ENCODE peak calls at places on chromosomes 4 and X, in nine cellular contexts. One of them, this sample, is unnamed.

GRCh38 chr4:111666826-111667360 is 478.4 kb upstream of the FAM241A start:
- DNase-seq in uterus: no peak
- DNase-seq in fibroblast of lung: no peak
- DNase-seq in body of pancreas: no peak
- DNase-seq in tibial nerve: no peak
- DNase-seq in K562: no peak
- DNase-seq in left lung: no peak
- DNase-seq in IMR-90: no peak
- DNase-seq in heart left ventricle: no peak
- DNase-seq in this sample: no peak

GRCh38 chr4:109207060-109207459 is 95.4 kb downstream of the COL25A1 start:
- DNase-seq in heart left ventricle: no peak
- DNase-seq in tibial nerve: no peak
- DNase-seq in uterus: no peak
- DNase-seq in fibroblast of lung: peak; percentile 90
- DNase-seq in left lung: no peak
- DNase-seq in IMR-90: peak; percentile 71
- DNase-seq in K562: no peak
- DNase-seq in body of pancreas: no peak
- DNase-seq in this sample: no peak

GRCh38 chrX:41332408-41332987 is 1.5 kb upstream of the DDX3X start:
- DNase-seq in uterus: no peak
- DNase-seq in heart left ventricle: peak; percentile 42
- DNase-seq in IMR-90: peak; percentile 44
- DNase-seq in tibial nerve: no peak
- DNase-seq in K562: no peak
- DNase-seq in fibroblast of lung: peak; percentile 61
- DNase-seq in left lung: no peak
- DNase-seq in body of pancreas: no peak
- DNase-seq in this sample: no peak

GRCh38 chr4:12679217-12679616 is 804.9 kb downstream of the RAB28 start:
- DNase-seq in uterus: no peak
- DNase-seq in heart left ventricle: no peak
- DNase-seq in K562: no peak
- DNase-seq in fibroblast of lung: no peak
- DNase-seq in IMR-90: no peak
- DNase-seq in body of pancreas: no peak
- DNase-seq in left lung: no peak
- DNase-seq in tibial nerve: no peak
- DNase-seq in this sample: no peak

GRCh38 chr4:71229477-71230257 is 109.2 kb upstream of the SLC4A4 start:
- DNase-seq in K562: peak; percentile 23
- DNase-seq in tibial nerve: no peak
- DNase-seq in uterus: no peak
- DNase-seq in left lung: no peak
- DNase-seq in fibroblast of lung: peak; percentile 50
- DNase-seq in heart left ventricle: no peak
- DNase-seq in body of pancreas: peak; percentile 35
- DNase-seq in IMR-90: peak; percentile 81
- DNase-seq in this sample: no peak

GRCh38 chr4:130288576-130288975 is 1192.6 kb downstream of the C4orf33 start:
- DNase-seq in tibial nerve: no peak
- DNase-seq in heart left ventricle: no peak
- DNase-seq in body of pancreas: no peak
- DNase-seq in uterus: no peak
- DNase-seq in left lung: no peak
- DNase-seq in IMR-90: no peak
- DNase-seq in fibroblast of lung: no peak
- DNase-seq in K562: no peak
- DNase-seq in this sample: no peak

GRCh38 chr4:125765936-125766335 is 451.2 kb downstream of the FAT4 start:
- DNase-seq in fibroblast of lung: peak; percentile 13
- DNase-seq in left lung: no peak
- DNase-seq in tibial nerve: no peak
- DNase-seq in IMR-90: peak; percentile 61
- DNase-seq in uterus: no peak
- DNase-seq in heart left ventricle: no peak
- DNase-seq in body of pancreas: no peak
- DNase-seq in K562: no peak
- DNase-seq in this sample: no peak

GRCh38 chr4:141905751-141906150 is 269.4 kb downstream of the IL15 start:
- DNase-seq in uterus: no peak
- DNase-seq in body of pancreas: no peak
- DNase-seq in left lung: no peak
- DNase-seq in K562: no peak
- DNase-seq in heart left ventricle: no peak
- DNase-seq in IMR-90: peak; percentile 80
- DNase-seq in tibial nerve: no peak
- DNase-seq in fibroblast of lung: peak; percentile 85
- DNase-seq in this sample: no peak

GRCh38 chr4:73019462-73020047 is 50.0 kb downstream of the COX18 start:
- DNase-seq in fibroblast of lung: peak; percentile 31
- DNase-seq in IMR-90: peak; percentile 47
- DNase-seq in heart left ventricle: no peak
- DNase-seq in tibial nerve: peak; percentile 32
- DNase-seq in K562: peak; percentile 24
- DNase-seq in uterus: no peak
- DNase-seq in left lung: no peak
- DNase-seq in body of pancreas: peak; percentile 14
- DNase-seq in this sample: no peak

GRCh38 chr4:25667931-25668557 is 12.4 kb downstream of the SLC34A2 start:
- DNase-seq in uterus: no peak
- DNase-seq in tibial nerve: no peak
- DNase-seq in left lung: no peak
- DNase-seq in body of pancreas: no peak
- DNase-seq in heart left ventricle: no peak
- DNase-seq in K562: no peak
- DNase-seq in IMR-90: no peak
- DNase-seq in fibroblast of lung: peak; percentile 67
- DNase-seq in this sample: no peak

GRCh38 chrX:150365051-150365952 is 2.2 kb downstream of the MAMLD1 start:
- DNase-seq in uterus: peak; percentile 69
- DNase-seq in left lung: peak; percentile 84
- DNase-seq in tibial nerve: peak; percentile 54
- DNase-seq in K562: peak; percentile 54
- DNase-seq in fibroblast of lung: peak; percentile 58
- DNase-seq in heart left ventricle: peak; percentile 68
- DNase-seq in IMR-90: peak; percentile 50
- DNase-seq in body of pancreas: peak; percentile 75
- DNase-seq in this sample: no peak

GRCh38 chr4:138499627-138500026 is 257.5 kb upstream of the SLC7A11 start:
- DNase-seq in IMR-90: no peak
- DNase-seq in tibial nerve: no peak
- DNase-seq in left lung: no peak
- DNase-seq in K562: no peak
- DNase-seq in uterus: no peak
- DNase-seq in heart left ventricle: no peak
- DNase-seq in fibroblast of lung: no peak
- DNase-seq in body of pancreas: peak; percentile 19
- DNase-seq in this sample: no peak

GRCh38 chr4:158783775-158784174 is 14.9 kb downstream of the FNIP2 start:
- DNase-seq in fibroblast of lung: peak; percentile 71
- DNase-seq in body of pancreas: no peak
- DNase-seq in K562: no peak
- DNase-seq in heart left ventricle: no peak
- DNase-seq in tibial nerve: no peak
- DNase-seq in left lung: no peak
- DNase-seq in IMR-90: peak; percentile 76
- DNase-seq in uterus: no peak
- DNase-seq in this sample: no peak

GRCh38 chr4:74426101-74426500 is 18.8 kb upstream of the AREG start:
- DNase-seq in IMR-90: peak; percentile 91
- DNase-seq in heart left ventricle: no peak
- DNase-seq in uterus: no peak
- DNase-seq in fibroblast of lung: peak; percentile 36
- DNase-seq in tibial nerve: no peak
- DNase-seq in left lung: no peak
- DNase-seq in K562: no peak
- DNase-seq in body of pancreas: no peak
- DNase-seq in this sample: no peak

GRCh38 chr4:187301923-187302322 is 578.3 kb upstream of the FAT1 start:
- DNase-seq in heart left ventricle: no peak
- DNase-seq in body of pancreas: no peak
- DNase-seq in fibroblast of lung: peak; percentile 18
- DNase-seq in tibial nerve: no peak
- DNase-seq in IMR-90: no peak
- DNase-seq in left lung: no peak
- DNase-seq in K562: no peak
- DNase-seq in uterus: no peak
- DNase-seq in this sample: no peak

GRCh38 chrX:31331928-31332327 is 260.1 kb upstream of the FTHL17 start:
- DNase-seq in tibial nerve: no peak
- DNase-seq in IMR-90: no peak
- DNase-seq in uterus: no peak
- DNase-seq in left lung: no peak
- DNase-seq in heart left ventricle: peak; percentile 30
- DNase-seq in body of pancreas: no peak
- DNase-seq in fibroblast of lung: no peak
- DNase-seq in K562: no peak
- DNase-seq in this sample: no peak

GRCh38 chr4:27210874-27211428 is 350.3 kb downstream of the STIM2 start:
- DNase-seq in fibroblast of lung: no peak
- DNase-seq in body of pancreas: no peak
- DNase-seq in tibial nerve: no peak
- DNase-seq in heart left ventricle: no peak
- DNase-seq in left lung: no peak
- DNase-seq in IMR-90: no peak
- DNase-seq in uterus: no peak
- DNase-seq in K562: no peak
- DNase-seq in this sample: no peak

GRCh38 chr4:8427761-8428287 is 12.7 kb downstream of the ACOX3 start:
- DNase-seq in uterus: no peak
- DNase-seq in heart left ventricle: peak; percentile 67
- DNase-seq in K562: no peak
- DNase-seq in tibial nerve: peak; percentile 23
- DNase-seq in fibroblast of lung: peak; percentile 68
- DNase-seq in body of pancreas: peak; percentile 46
- DNase-seq in IMR-90: peak; percentile 33
- DNase-seq in left lung: no peak
- DNase-seq in this sample: no peak

DNA sequence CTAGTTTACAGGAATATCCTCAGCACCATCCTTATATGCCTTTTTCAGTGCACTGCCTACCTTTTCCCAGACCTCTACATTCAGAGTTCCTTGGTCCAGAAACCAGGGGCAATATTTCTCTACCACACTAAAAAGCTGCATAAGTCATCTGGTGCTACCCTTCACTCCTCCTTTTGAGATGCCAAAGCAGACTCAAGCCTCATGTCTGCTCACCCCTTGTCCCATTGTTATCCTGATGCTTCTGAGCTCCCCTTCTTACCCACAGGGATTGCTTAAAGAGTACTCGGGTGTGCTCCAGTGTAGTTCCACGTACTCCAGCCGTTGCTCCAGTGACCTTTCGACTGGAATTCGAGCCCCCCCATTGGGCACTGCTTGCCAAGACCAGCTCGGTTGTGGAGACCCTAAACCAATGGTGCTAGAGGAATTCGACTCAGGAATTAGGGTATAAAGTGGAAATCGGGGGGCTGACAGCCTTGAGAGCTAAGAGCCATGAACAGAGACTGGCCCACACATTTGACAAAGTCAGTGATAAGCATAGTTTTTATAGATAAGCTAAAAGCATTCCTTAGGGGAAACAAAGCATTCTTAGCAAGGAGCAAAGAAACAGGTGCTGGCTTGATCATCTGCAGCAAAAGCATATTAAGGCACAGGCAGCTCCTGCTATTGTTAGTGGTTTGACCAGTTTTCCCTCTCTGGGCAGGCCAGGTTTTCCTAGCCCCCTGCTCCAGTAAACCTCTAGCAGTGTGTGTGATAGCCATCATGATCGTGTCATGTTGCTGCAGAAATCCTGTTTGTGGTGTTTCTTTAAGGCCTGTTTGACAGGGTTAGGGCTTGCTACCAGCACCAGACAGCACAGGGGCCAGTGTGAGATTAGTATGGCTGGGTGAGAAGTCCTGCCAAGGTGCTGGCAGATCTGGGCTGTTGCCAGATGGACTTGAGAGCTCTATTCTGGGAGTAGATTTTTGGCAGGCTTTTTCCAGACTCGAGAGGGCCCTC is 57.5 kb upstream of the WDR1 start:
- DNase-seq in K562: no peak
- DNase-seq in uterus: peak; percentile 26
- DNase-seq in left lung: no peak
- DNase-seq in IMR-90: no peak
- DNase-seq in body of pancreas: peak; percentile 70
- DNase-seq in fibroblast of lung: no peak
- DNase-seq in tibial nerve: no peak
- DNase-seq in heart left ventricle: peak; percentile 87
- DNase-seq in this sample: no peak
- H3K27ac ChIP-seq in K562: peak overlapping the region; percentile 93
- H3K27ac ChIP-seq in uterus: peak overlapping the region; percentile 63
- H3K27ac ChIP-seq in left lung: no peak overlapping the region
- H3K27ac ChIP-seq in IMR-90: no peak overlapping the region
- H3K27ac ChIP-seq in body of pancreas: no peak overlapping the region
- H3K27ac ChIP-seq in fibroblast of lung: no peak overlapping the region
- H3K27ac ChIP-seq in tibial nerve: no peak overlapping the region
- H3K27ac ChIP-seq in heart left ventricle: peak overlapping the region; percentile 80
- H3K27ac ChIP-seq in this sample: no peak overlapping the region

GRCh38 chrX:10576777-10577444 is 43.5 kb downstream of the MID1 start:
- DNase-seq in uterus: no peak
- DNase-seq in K562: no peak
- DNase-seq in heart left ventricle: no peak
- DNase-seq in fibroblast of lung: no peak
- DNase-seq in left lung: no peak
- DNase-seq in body of pancreas: no peak
- DNase-seq in IMR-90: no peak
- DNase-seq in tibial nerve: no peak
- DNase-seq in this sample: no peak
- H3K4me3 ChIP-seq in uterus: no peak overlapping the region
- H3K4me3 ChIP-seq in K562: no peak overlapping the region
- H3K4me3 ChIP-seq in heart left ventricle: peak overlapping the region; percentile 34
- H3K4me3 ChIP-seq in fibroblast of lung: no peak overlapping the region
- H3K4me3 ChIP-seq in left lung: no peak overlapping the region
- H3K4me3 ChIP-seq in body of pancreas: no peak overlapping the region
- H3K4me3 ChIP-seq in IMR-90: no peak overlapping the region
- H3K4me3 ChIP-seq in tibial nerve: peak overlapping the region; percentile 10
- H3K4me3 ChIP-seq in this sample: no peak overlapping the region

DNA sequence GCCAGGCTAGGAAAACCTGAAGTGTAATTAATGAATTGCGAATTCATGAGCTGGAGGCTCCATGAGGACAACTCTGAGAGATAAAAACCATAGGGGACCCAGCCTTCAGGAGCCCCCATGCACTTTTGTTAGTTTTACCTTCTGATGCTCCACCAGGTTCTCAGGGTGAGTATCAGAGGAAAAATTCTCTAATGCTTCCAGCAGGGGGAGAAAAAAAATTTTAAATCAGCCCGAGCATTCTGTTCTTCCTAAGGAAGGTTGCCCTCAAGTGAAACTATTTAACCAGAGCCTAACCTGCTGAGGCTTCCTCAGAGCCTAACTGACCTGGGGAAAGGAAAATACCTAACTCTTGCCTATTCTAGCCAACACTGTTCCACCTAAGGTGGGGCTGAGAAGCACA is 552.6 kb downstream of the PPARGC1A start:
- DNase-seq in IMR-90: no peak
- DNase-seq in uterus: no peak
- DNase-seq in left lung: no peak
- DNase-seq in K562: no peak
- DNase-seq in heart left ventricle: no peak
- DNase-seq in tibial nerve: no peak
- DNase-seq in fibroblast of lung: no peak
- DNase-seq in body of pancreas: no peak
- DNase-seq in this sample: no peak
- TF ChIP-seq CTCF in IMR-90: no peak
- TF ChIP-seq CTCF in uterus: no peak
- TF ChIP-seq CTCF in left lung: no peak
- TF ChIP-seq CTCF in K562: no peak
- TF ChIP-seq CTCF in heart left ventricle: no peak
- TF ChIP-seq CTCF in tibial nerve: no peak
- TF ChIP-seq CTCF in fibroblast of lung: peak; percentile 15
- TF ChIP-seq CTCF in body of pancreas: peak; percentile 10
- TF ChIP-seq CTCF in this sample: peak; percentile 28

GRCh38 chrX:115892056-115892708 is 278.4 kb upstream of the AGTR2 start:
- DNase-seq in heart left ventricle: no peak
- DNase-seq in tibial nerve: no peak
- DNase-seq in fibroblast of lung: no peak
- DNase-seq in K562: no peak
- DNase-seq in body of pancreas: no peak
- DNase-seq in IMR-90: no peak
- DNase-seq in left lung: no peak
- DNase-seq in uterus: no peak
- DNase-seq in this sample: no peak
- H3K27ac ChIP-seq in heart left ventricle: no peak overlapping the region
- H3K27ac ChIP-seq in tibial nerve: no peak overlapping the region
- H3K27ac ChIP-seq in fibroblast of lung: no peak overlapping the region
- H3K27ac ChIP-seq in K562: no peak overlapping the region
- H3K27ac ChIP-seq in body of pancreas: no peak overlapping the region
- H3K27ac ChIP-seq in IMR-90: no peak overlapping the region
- H3K27ac ChIP-seq in left lung: no peak overlapping the region
- H3K27ac ChIP-seq in uterus: no peak overlapping the region
- H3K27ac ChIP-seq in this sample: no peak overlapping the region

This sample was measured in RWPE2.